ENCODE peak calls at places on chromosomes 13 and 19, in seven cellular contexts. One of them, this sample, is unnamed.
A peak's percentile ranks its signal among the peaks of the same experiment; 100 is the strongest.

GRCh38 chr19:44582581-44583265 is 30.6 kb upstream of the IGSF23 start:
- DNase-seq in neural progenitor cell: peak; percentile 53
- DNase-seq in tibial nerve: no peak
- DNase-seq in heart right ventricle: no peak
- DNase-seq in spleen: no peak
- DNase-seq in upper lobe of left lung: peak; percentile 22
- DNase-seq in Caco-2: no peak
- DNase-seq in this sample: peak; percentile 13

GRCh38 chr19:40721936-40722661 is 5.2 kb downstream of the ITPKC start:
- DNase-seq in upper lobe of left lung: no peak
- DNase-seq in spleen: no peak
- DNase-seq in neural progenitor cell: no peak
- DNase-seq in heart right ventricle: no peak
- DNase-seq in Caco-2: no peak
- DNase-seq in tibial nerve: no peak
- DNase-seq in this sample: no peak

GRCh38 chr13:32323912-32324311 is 8.6 kb downstream of the BRCA2 start:
- DNase-seq in spleen: no peak
- DNase-seq in upper lobe of left lung: no peak
- DNase-seq in Caco-2: no peak
- DNase-seq in heart right ventricle: no peak
- DNase-seq in neural progenitor cell: no peak
- DNase-seq in tibial nerve: no peak
- DNase-seq in this sample: no peak

GRCh38 chr13:40787062-40787461 is 2.3 kb upstream of the SLC25A15 start:
- DNase-seq in spleen: no peak
- DNase-seq in tibial nerve: no peak
- DNase-seq in heart right ventricle: no peak
- DNase-seq in neural progenitor cell: no peak
- DNase-seq in upper lobe of left lung: no peak
- DNase-seq in Caco-2: no peak
- DNase-seq in this sample: no peak

GRCh38 chr13:97205971-97206370 is 16.2 kb upstream of the MBNL2 start:
- DNase-seq in Caco-2: no peak
- DNase-seq in tibial nerve: no peak
- DNase-seq in spleen: no peak
- DNase-seq in upper lobe of left lung: no peak
- DNase-seq in neural progenitor cell: no peak
- DNase-seq in heart right ventricle: no peak
- DNase-seq in this sample: no peak

GRCh38 chr19:29012457-29012856 is 200.5 kb downstream of the UQCRFS1 start:
- DNase-seq in spleen: no peak
- DNase-seq in heart right ventricle: no peak
- DNase-seq in neural progenitor cell: peak; percentile 44
- DNase-seq in Caco-2: no peak
- DNase-seq in tibial nerve: no peak
- DNase-seq in upper lobe of left lung: no peak
- DNase-seq in this sample: no peak

GRCh38 chr13:51811920-51812328 is 8.0 kb upstream of the DHRS12 start:
- DNase-seq in neural progenitor cell: no peak
- DNase-seq in tibial nerve: no peak
- DNase-seq in spleen: no peak
- DNase-seq in upper lobe of left lung: no peak
- DNase-seq in heart right ventricle: no peak
- DNase-seq in Caco-2: no peak
- DNase-seq in this sample: peak; percentile 35

GRCh38 chr19:46990998-46991676 is 28.5 kb upstream of the NPAS1 start:
- DNase-seq in spleen: peak; percentile 85
- DNase-seq in neural progenitor cell: peak; percentile 93
- DNase-seq in Caco-2: peak; percentile 81
- DNase-seq in upper lobe of left lung: no peak
- DNase-seq in tibial nerve: peak; percentile 89
- DNase-seq in heart right ventricle: peak; percentile 91
- DNase-seq in this sample: no peak

GRCh38 chr19:30070198-30070969 is 128.3 kb downstream of the URI1 start:
- DNase-seq in upper lobe of left lung: peak; percentile 51
- DNase-seq in spleen: peak; percentile 61
- DNase-seq in tibial nerve: no peak
- DNase-seq in Caco-2: no peak
- DNase-seq in heart right ventricle: no peak
- DNase-seq in neural progenitor cell: peak; percentile 95
- DNase-seq in this sample: no peak

GRCh38 chr13:24995225-24995804 is 100.6 kb upstream of the PABPC3 start:
- DNase-seq in spleen: no peak
- DNase-seq in Caco-2: peak; percentile 79
- DNase-seq in heart right ventricle: peak; percentile 57
- DNase-seq in tibial nerve: peak; percentile 76
- DNase-seq in neural progenitor cell: peak; percentile 89
- DNase-seq in upper lobe of left lung: no peak
- DNase-seq in this sample: no peak

GRCh38 chr19:6610934-6611370 is 20.0 kb upstream of the CD70 start:
- DNase-seq in tibial nerve: no peak
- DNase-seq in Caco-2: no peak
- DNase-seq in upper lobe of left lung: no peak
- DNase-seq in neural progenitor cell: no peak
- DNase-seq in heart right ventricle: no peak
- DNase-seq in spleen: no peak
- DNase-seq in this sample: no peak

GRCh38 chr13:25806304-25806974 is 245.4 kb downstream of the SHISA2 start:
- DNase-seq in neural progenitor cell: no peak
- DNase-seq in upper lobe of left lung: no peak
- DNase-seq in Caco-2: no peak
- DNase-seq in spleen: no peak
- DNase-seq in heart right ventricle: no peak
- DNase-seq in tibial nerve: no peak
- DNase-seq in this sample: peak; percentile 57

GRCh38 chr13:94080527-94080926 is 399.0 kb downstream of the DCT start:
- DNase-seq in Caco-2: no peak
- DNase-seq in upper lobe of left lung: no peak
- DNase-seq in spleen: no peak
- DNase-seq in tibial nerve: no peak
- DNase-seq in neural progenitor cell: no peak
- DNase-seq in heart right ventricle: no peak
- DNase-seq in this sample: no peak

GRCh38 chr13:40472427-40473220 is 193.8 kb downstream of the FOXO1 start:
- DNase-seq in spleen: no peak
- DNase-seq in heart right ventricle: no peak
- DNase-seq in upper lobe of left lung: no peak
- DNase-seq in Caco-2: no peak
- DNase-seq in tibial nerve: no peak
- DNase-seq in neural progenitor cell: no peak
- DNase-seq in this sample: no peak

GRCh38 chr13:111225810-111226546 is 94.5 kb upstream of the TEX29 start:
- DNase-seq in neural progenitor cell: no peak
- DNase-seq in tibial nerve: no peak
- DNase-seq in Caco-2: no peak
- DNase-seq in upper lobe of left lung: no peak
- DNase-seq in spleen: no peak
- DNase-seq in heart right ventricle: no peak
- DNase-seq in this sample: no peak

GRCh38 chr19:518292-519231 is 11.3 kb downstream of the TPGS1 start:
- DNase-seq in tibial nerve: no peak
- DNase-seq in heart right ventricle: no peak
- DNase-seq in spleen: peak; percentile 85
- DNase-seq in neural progenitor cell: peak; percentile 76
- DNase-seq in Caco-2: peak; percentile 84
- DNase-seq in upper lobe of left lung: peak; percentile 88
- DNase-seq in this sample: peak; percentile 51

GRCh38 chr19:7494416-7495098 is 5.7 kb upstream of the PEX11G start:
- DNase-seq in upper lobe of left lung: no peak
- DNase-seq in Caco-2: no peak
- DNase-seq in heart right ventricle: peak; percentile 38
- DNase-seq in tibial nerve: peak; percentile 53
- DNase-seq in spleen: peak; percentile 85
- DNase-seq in neural progenitor cell: peak; percentile 33
- DNase-seq in this sample: no peak

GRCh38 chr19:8519388-8519787 is 5.4 kb upstream of the ZNF414 start:
- DNase-seq in upper lobe of left lung: no peak
- DNase-seq in tibial nerve: no peak
- DNase-seq in Caco-2: no peak
- DNase-seq in heart right ventricle: no peak
- DNase-seq in neural progenitor cell: no peak
- DNase-seq in spleen: no peak
- DNase-seq in this sample: no peak

GRCh38 chr19:293436-294110 is 2.4 kb upstream of the PLPP2 start:
- DNase-seq in spleen: no peak
- DNase-seq in upper lobe of left lung: no peak
- DNase-seq in heart right ventricle: no peak
- DNase-seq in tibial nerve: no peak
- DNase-seq in neural progenitor cell: no peak
- DNase-seq in Caco-2: no peak
- DNase-seq in this sample: no peak

GRCh38 chr13:47114030-47114429 is 217.2 kb upstream of the HTR2A start:
- DNase-seq in heart right ventricle: no peak
- DNase-seq in upper lobe of left lung: no peak
- DNase-seq in tibial nerve: no peak
- DNase-seq in Caco-2: no peak
- DNase-seq in neural progenitor cell: peak; percentile 18
- DNase-seq in spleen: no peak
- DNase-seq in this sample: no peak

GRCh38 chr13:73465629-73465974 is 406.8 kb downstream of the KLF5 start:
- DNase-seq in neural progenitor cell: no peak
- DNase-seq in heart right ventricle: no peak
- DNase-seq in upper lobe of left lung: no peak
- DNase-seq in tibial nerve: no peak
- DNase-seq in Caco-2: no peak
- DNase-seq in spleen: no peak
- DNase-seq in this sample: no peak

GRCh38 chr19:40191836-40192646 is 815 bp downstream of the MAP3K10 start:
- DNase-seq in spleen: peak; percentile 82
- DNase-seq in tibial nerve: no peak
- DNase-seq in neural progenitor cell: peak; percentile 89
- DNase-seq in upper lobe of left lung: peak; percentile 88
- DNase-seq in heart right ventricle: peak; percentile 36
- DNase-seq in Caco-2: no peak
- DNase-seq in this sample: no peak

GRCh38 chr19:52941941-52942370 is 18.7 kb upstream of the ZNF888 start:
- DNase-seq in tibial nerve: peak; percentile 18
- DNase-seq in upper lobe of left lung: peak; percentile 79
- DNase-seq in neural progenitor cell: peak; percentile 68
- DNase-seq in heart right ventricle: peak; percentile 22
- DNase-seq in spleen: peak; percentile 85
- DNase-seq in Caco-2: peak; percentile 43
- DNase-seq in this sample: no peak

GRCh38 chr19:6963259-6963852 is 57.9 kb downstream of the MBD3L2B start:
- DNase-seq in upper lobe of left lung: no peak
- DNase-seq in heart right ventricle: no peak
- DNase-seq in spleen: no peak
- DNase-seq in neural progenitor cell: no peak
- DNase-seq in Caco-2: no peak
- DNase-seq in tibial nerve: no peak
- DNase-seq in this sample: no peak

GRCh38 chr13:57740719-57741118 is 109.2 kb downstream of the PCDH17 start:
- DNase-seq in neural progenitor cell: no peak
- DNase-seq in heart right ventricle: peak; percentile 43
- DNase-seq in upper lobe of left lung: no peak
- DNase-seq in tibial nerve: no peak
- DNase-seq in Caco-2: no peak
- DNase-seq in spleen: no peak
- DNase-seq in this sample: no peak

GRCh38 chr19:38736036-38736412 is 8.2 kb downstream of the CAPN12 start:
- DNase-seq in heart right ventricle: peak; percentile 29
- DNase-seq in neural progenitor cell: peak; percentile 82
- DNase-seq in spleen: peak; percentile 95
- DNase-seq in upper lobe of left lung: peak; percentile 93
- DNase-seq in Caco-2: peak; percentile 79
- DNase-seq in tibial nerve: no peak
- DNase-seq in this sample: peak; percentile 68

GRCh38 chr13:30306762-30307193 is 573 bp downstream of the KATNAL1 start:
- DNase-seq in Caco-2: peak; percentile 95
- DNase-seq in neural progenitor cell: peak; percentile 98
- DNase-seq in heart right ventricle: peak; percentile 97
- DNase-seq in tibial nerve: peak; percentile 94
- DNase-seq in upper lobe of left lung: peak; percentile 95
- DNase-seq in spleen: peak; percentile 97
- DNase-seq in this sample: peak; percentile 93

GRCh38 chr13:43009506-43009905 is 13.9 kb upstream of the DNAJC15 start:
- DNase-seq in neural progenitor cell: no peak
- DNase-seq in tibial nerve: no peak
- DNase-seq in spleen: no peak
- DNase-seq in heart right ventricle: no peak
- DNase-seq in Caco-2: no peak
- DNase-seq in upper lobe of left lung: no peak
- DNase-seq in this sample: no peak
- H3K4me3 ChIP-seq in neural progenitor cell: no peak overlapping the region
- H3K4me3 ChIP-seq in tibial nerve: no peak overlapping the region
- H3K4me3 ChIP-seq in spleen: no peak overlapping the region
- H3K4me3 ChIP-seq in heart right ventricle: no peak overlapping the region
- H3K4me3 ChIP-seq in Caco-2: no peak overlapping the region
- H3K4me3 ChIP-seq in upper lobe of left lung: no peak overlapping the region
- H3K4me3 ChIP-seq in this sample: no peak overlapping the region

DNA sequence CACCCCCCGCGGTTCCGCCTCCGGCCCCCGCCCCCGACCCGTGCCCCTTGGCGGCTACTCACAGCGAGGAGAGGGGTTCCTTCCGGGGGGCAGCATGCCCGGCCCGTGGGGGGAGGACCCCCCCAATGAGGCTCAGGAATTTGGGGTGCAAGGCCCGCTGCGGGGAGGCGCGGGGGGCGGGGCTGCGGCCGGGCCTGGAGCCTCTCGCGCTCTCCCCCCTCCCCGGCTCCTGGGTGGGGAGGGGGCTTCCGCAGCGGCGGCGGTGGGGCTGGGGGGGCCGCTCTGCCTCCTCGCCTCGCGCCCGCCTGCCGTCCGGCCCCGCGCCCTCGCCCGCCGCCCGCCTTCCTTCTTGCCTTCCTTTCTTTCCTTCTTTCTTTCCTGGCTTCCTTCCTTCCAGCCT is 353 bp downstream of the LRRC4B start:
- DNase-seq in neural progenitor cell: no peak
- DNase-seq in spleen: no peak
- DNase-seq in upper lobe of left lung: peak; percentile 73
- DNase-seq in heart right ventricle: no peak
- DNase-seq in Caco-2: no peak
- DNase-seq in tibial nerve: no peak
- DNase-seq in this sample: no peak
- H3K27me3 ChIP-seq in neural progenitor cell: peaks cover 93% of the 10 kb centered on the region
- H3K27me3 ChIP-seq in spleen: peaks cover 74% of the 10 kb centered on the region
- H3K27me3 ChIP-seq in upper lobe of left lung: no peaks in the 10 kb centered on the region
- H3K27me3 ChIP-seq in heart right ventricle: peaks cover 75% of the 10 kb centered on the region
- H3K27me3 ChIP-seq in Caco-2: no peaks in the 10 kb centered on the region
- H3K27me3 ChIP-seq in tibial nerve: no peaks in the 10 kb centered on the region
- H3K27me3 ChIP-seq in this sample: no peaks in the 10 kb centered on the region

GRCh38 chr19:4199699-4200293 is 17.3 kb downstream of the ANKRD24 start:
- DNase-seq in spleen: no peak
- DNase-seq in neural progenitor cell: peak; percentile 37
- DNase-seq in tibial nerve: no peak
- DNase-seq in heart right ventricle: no peak
- DNase-seq in Caco-2: peak; percentile 55
- DNase-seq in upper lobe of left lung: no peak
- DNase-seq in this sample: no peak
- TF ChIP-seq CTCF in spleen: no peak
- TF ChIP-seq CTCF in neural progenitor cell: peak; percentile 37
- TF ChIP-seq CTCF in tibial nerve: no peak
- TF ChIP-seq CTCF in heart right ventricle: no peak
- TF ChIP-seq CTCF in Caco-2: peak; percentile 68
- TF ChIP-seq CTCF in upper lobe of left lung: no peak
- TF ChIP-seq CTCF in this sample: no peak

DNA sequence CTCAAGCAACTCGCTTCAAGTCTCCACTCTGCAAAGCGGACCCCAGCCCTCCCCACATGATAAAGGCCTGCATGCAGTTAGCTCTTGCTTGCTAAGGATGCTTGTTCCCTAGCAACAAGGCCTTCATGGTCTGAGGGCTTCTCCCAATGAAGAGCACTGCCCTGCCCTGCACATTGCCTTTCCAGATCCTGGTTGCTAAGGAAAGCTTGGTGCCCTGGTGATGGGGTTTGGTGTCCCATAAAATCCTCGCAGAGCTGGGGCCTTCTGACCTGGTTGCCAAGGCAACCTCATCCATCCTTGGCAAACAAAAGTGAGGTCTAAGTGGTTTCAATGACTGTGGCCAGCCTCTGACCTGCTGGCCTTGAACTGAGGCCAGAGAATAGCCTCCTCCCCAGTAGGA is 5.9 kb downstream of the DBP start:
- DNase-seq in tibial nerve: no peak
- DNase-seq in upper lobe of left lung: no peak
- DNase-seq in Caco-2: peak; percentile 43
- DNase-seq in neural progenitor cell: no peak
- DNase-seq in spleen: no peak
- DNase-seq in heart right ventricle: no peak
- DNase-seq in this sample: no peak
- H3K4me3 ChIP-seq in tibial nerve: no peak overlapping the region
- H3K4me3 ChIP-seq in upper lobe of left lung: no peak overlapping the region
- H3K4me3 ChIP-seq in Caco-2: no peak overlapping the region
- H3K4me3 ChIP-seq in neural progenitor cell: no peak overlapping the region
- H3K4me3 ChIP-seq in spleen: no peak overlapping the region
- H3K4me3 ChIP-seq in heart right ventricle: no peak overlapping the region
- H3K4me3 ChIP-seq in this sample: no peak overlapping the region